ENCODE peak calls at places on chromosome 13, in eight cellular contexts. One of them, this sample, is unnamed.

GRCh38 chr13:113754691-113755090 is 4.3 kb upstream of the TMEM255B start:
- DNase-seq in DMS79 treated with DMSO at 0.1 percent for 48 hours: no peak
- DNase-seq in glutamatergic neuron: no peak
- DNase-seq in breast epithelium: no peak
- DNase-seq in AG09309: no peak
- DNase-seq in left ventricle myocardium superior: no peak
- DNase-seq in AG09319: no peak
- DNase-seq in fibroblast of pulmonary artery: no peak
- DNase-seq in this sample: no peak

GRCh38 chr13:41224113-41225110 is 30.0 kb upstream of the KBTBD7 start:
- DNase-seq in DMS79 treated with DMSO at 0.1 percent for 48 hours: no peak
- DNase-seq in glutamatergic neuron: no peak
- DNase-seq in breast epithelium: no peak
- DNase-seq in AG09309: no peak
- DNase-seq in left ventricle myocardium superior: no peak
- DNase-seq in AG09319: no peak
- DNase-seq in fibroblast of pulmonary artery: peak
- DNase-seq in this sample: no peak

GRCh38 chr13:51230473-51231105 is 8.4 kb downstream of the FAM124A start:
- DNase-seq in DMS79 treated with DMSO at 0.1 percent for 48 hours: no peak
- DNase-seq in glutamatergic neuron: no peak
- DNase-seq in breast epithelium: peak
- DNase-seq in AG09309: peak
- DNase-seq in left ventricle myocardium superior: peak
- DNase-seq in AG09319: no peak
- DNase-seq in fibroblast of pulmonary artery: peak
- DNase-seq in this sample: peak

GRCh38 chr13:94620286-94620896 is 18.7 kb downstream of the GPR180 start:
- DNase-seq in DMS79 treated with DMSO at 0.1 percent for 48 hours: peak
- DNase-seq in glutamatergic neuron: peak
- DNase-seq in breast epithelium: no peak
- DNase-seq in AG09309: no peak
- DNase-seq in left ventricle myocardium superior: no peak
- DNase-seq in AG09319: no peak
- DNase-seq in fibroblast of pulmonary artery: peak
- DNase-seq in this sample: peak

GRCh38 chr13:31050486-31051400 is 111.0 kb downstream of the HSPH1 start:
- DNase-seq in DMS79 treated with DMSO at 0.1 percent for 48 hours: no peak
- DNase-seq in glutamatergic neuron: no peak
- DNase-seq in breast epithelium: no peak
- DNase-seq in AG09309: no peak
- DNase-seq in left ventricle myocardium superior: no peak
- DNase-seq in AG09319: no peak
- DNase-seq in fibroblast of pulmonary artery: no peak
- DNase-seq in this sample: no peak

GRCh38 chr13:28329395-28330158 is 165.4 kb downstream of the FLT1 start:
- DNase-seq in DMS79 treated with DMSO at 0.1 percent for 48 hours: no peak
- DNase-seq in glutamatergic neuron: no peak
- DNase-seq in breast epithelium: no peak
- DNase-seq in AG09309: peak
- DNase-seq in left ventricle myocardium superior: no peak
- DNase-seq in AG09319: peak
- DNase-seq in fibroblast of pulmonary artery: peak
- DNase-seq in this sample: peak

GRCh38 chr13:60453490-60453889 is 56.5 kb downstream of the TDRD3 start:
- DNase-seq in DMS79 treated with DMSO at 0.1 percent for 48 hours: no peak
- DNase-seq in glutamatergic neuron: no peak
- DNase-seq in breast epithelium: no peak
- DNase-seq in AG09309: no peak
- DNase-seq in left ventricle myocardium superior: no peak
- DNase-seq in AG09319: no peak
- DNase-seq in fibroblast of pulmonary artery: no peak
- DNase-seq in this sample: no peak

GRCh38 chr13:111927181-111927540 is 139.8 kb upstream of the SOX1 start:
- DNase-seq in DMS79 treated with DMSO at 0.1 percent for 48 hours: no peak
- DNase-seq in glutamatergic neuron: no peak
- DNase-seq in breast epithelium: no peak
- DNase-seq in AG09309: no peak
- DNase-seq in left ventricle myocardium superior: no peak
- DNase-seq in AG09319: no peak
- DNase-seq in fibroblast of pulmonary artery: no peak
- DNase-seq in this sample: no peak

GRCh38 chr13:70889163-70889562 is 780.9 kb upstream of the KLHL1 start:
- DNase-seq in DMS79 treated with DMSO at 0.1 percent for 48 hours: no peak
- DNase-seq in glutamatergic neuron: no peak
- DNase-seq in breast epithelium: no peak
- DNase-seq in AG09309: no peak
- DNase-seq in left ventricle myocardium superior: no peak
- DNase-seq in AG09319: no peak
- DNase-seq in fibroblast of pulmonary artery: no peak
- DNase-seq in this sample: no peak

GRCh38 chr13:31200636-31200970 is 828 bp downstream of the B3GLCT start:
- DNase-seq in DMS79 treated with DMSO at 0.1 percent for 48 hours: peak
- DNase-seq in glutamatergic neuron: peak
- DNase-seq in breast epithelium: no peak
- DNase-seq in AG09309: no peak
- DNase-seq in left ventricle myocardium superior: peak
- DNase-seq in AG09319: no peak
- DNase-seq in fibroblast of pulmonary artery: no peak
- DNase-seq in this sample: peak

GRCh38 chr13:114110091-114110829 is 22.2 kb downstream of the RASA3 start:
- DNase-seq in DMS79 treated with DMSO at 0.1 percent for 48 hours: peak
- DNase-seq in glutamatergic neuron: peak
- DNase-seq in breast epithelium: no peak
- DNase-seq in AG09309: no peak
- DNase-seq in left ventricle myocardium superior: peak
- DNase-seq in AG09319: no peak
- DNase-seq in fibroblast of pulmonary artery: no peak
- DNase-seq in this sample: peak

GRCh38 chr13:75749407-75749806 is 113.3 kb downstream of the LMO7 start:
- DNase-seq in DMS79 treated with DMSO at 0.1 percent for 48 hours: peak
- DNase-seq in glutamatergic neuron: no peak
- DNase-seq in breast epithelium: no peak
- DNase-seq in AG09309: peak
- DNase-seq in left ventricle myocardium superior: no peak
- DNase-seq in AG09319: no peak
- DNase-seq in fibroblast of pulmonary artery: peak
- DNase-seq in this sample: no peak

GRCh38 chr13:85567909-85568308 is 231.3 kb downstream of the SLITRK6 start:
- DNase-seq in DMS79 treated with DMSO at 0.1 percent for 48 hours: no peak
- DNase-seq in glutamatergic neuron: no peak
- DNase-seq in breast epithelium: no peak
- DNase-seq in AG09309: no peak
- DNase-seq in left ventricle myocardium superior: no peak
- DNase-seq in AG09319: no peak
- DNase-seq in fibroblast of pulmonary artery: no peak
- DNase-seq in this sample: no peak

GRCh38 chr13:75352641-75353327 is 129.2 kb downstream of the TBC1D4 start:
- DNase-seq in DMS79 treated with DMSO at 0.1 percent for 48 hours: no peak
- DNase-seq in glutamatergic neuron: no peak
- DNase-seq in breast epithelium: no peak
- DNase-seq in AG09309: no peak
- DNase-seq in left ventricle myocardium superior: no peak
- DNase-seq in AG09319: no peak
- DNase-seq in fibroblast of pulmonary artery: no peak
- DNase-seq in this sample: no peak

GRCh38 chr13:96075953-96076543 is 13.9 kb upstream of the HS6ST3 start:
- DNase-seq in DMS79 treated with DMSO at 0.1 percent for 48 hours: no peak
- DNase-seq in glutamatergic neuron: no peak
- DNase-seq in breast epithelium: no peak
- DNase-seq in AG09309: no peak
- DNase-seq in left ventricle myocardium superior: no peak
- DNase-seq in AG09319: no peak
- DNase-seq in fibroblast of pulmonary artery: peak
- DNase-seq in this sample: peak

GRCh38 chr13:100808330-100808729 is 133.7 kb upstream of the TMTC4 start:
- DNase-seq in DMS79 treated with DMSO at 0.1 percent for 48 hours: no peak
- DNase-seq in glutamatergic neuron: no peak
- DNase-seq in breast epithelium: no peak
- DNase-seq in AG09309: no peak
- DNase-seq in left ventricle myocardium superior: no peak
- DNase-seq in AG09319: no peak
- DNase-seq in fibroblast of pulmonary artery: no peak
- DNase-seq in this sample: no peak

GRCh38 chr13:59776924-59777690 is 386.6 kb downstream of the DIAPH3 start:
- DNase-seq in DMS79 treated with DMSO at 0.1 percent for 48 hours: no peak
- DNase-seq in glutamatergic neuron: no peak
- DNase-seq in breast epithelium: no peak
- DNase-seq in AG09309: peak
- DNase-seq in left ventricle myocardium superior: no peak
- DNase-seq in AG09319: no peak
- DNase-seq in fibroblast of pulmonary artery: peak
- DNase-seq in this sample: peak

GRCh38 chr13:21233086-21233485 is 56.6 kb downstream of the MRPL57 start:
- DNase-seq in DMS79 treated with DMSO at 0.1 percent for 48 hours: no peak
- DNase-seq in glutamatergic neuron: no peak
- DNase-seq in breast epithelium: no peak
- DNase-seq in AG09309: no peak
- DNase-seq in left ventricle myocardium superior: no peak
- DNase-seq in AG09319: no peak
- DNase-seq in fibroblast of pulmonary artery: no peak
- DNase-seq in this sample: no peak

GRCh38 chr13:100634686-100635085 is 39.9 kb downstream of the TMTC4 start:
- DNase-seq in DMS79 treated with DMSO at 0.1 percent for 48 hours: no peak
- DNase-seq in glutamatergic neuron: no peak
- DNase-seq in breast epithelium: no peak
- DNase-seq in AG09309: no peak
- DNase-seq in left ventricle myocardium superior: no peak
- DNase-seq in AG09319: no peak
- DNase-seq in fibroblast of pulmonary artery: no peak
- DNase-seq in this sample: no peak

GRCh38 chr13:50107205-50107604 is 92.0 kb downstream of the KCNRG start:
- DNase-seq in DMS79 treated with DMSO at 0.1 percent for 48 hours: no peak
- DNase-seq in glutamatergic neuron: no peak
- DNase-seq in breast epithelium: no peak
- DNase-seq in AG09309: no peak
- DNase-seq in left ventricle myocardium superior: no peak
- DNase-seq in AG09319: no peak
- DNase-seq in fibroblast of pulmonary artery: no peak
- DNase-seq in this sample: no peak

GRCh38 chr13:110371550-110372465 is 64.7 kb downstream of the COL4A2 start:
- DNase-seq in DMS79 treated with DMSO at 0.1 percent for 48 hours: no peak
- DNase-seq in glutamatergic neuron: no peak
- DNase-seq in breast epithelium: no peak
- DNase-seq in AG09309: no peak
- DNase-seq in left ventricle myocardium superior: no peak
- DNase-seq in AG09319: no peak
- DNase-seq in fibroblast of pulmonary artery: peak
- DNase-seq in this sample: peak

This sample was measured in endothelial cell of umbilical vein.